ENCODE peak calls at places on chromosomes 7 and 10, in five cellular contexts. Q is Peyer's patch, S is adrenal gland, I is lower lobe of right lung, F is K562. C is an unnamed sample.
A peak's percentile ranks its signal among the peaks of the same experiment; 100 is the strongest.

GRCh38 chr10:3468919-3469638 is 296.5 kb upstream of the PITRM1 start:
- DNase-seq in Q (no peak), S (peak; percentile 53), I (peak; percentile 67), F (no peak), C (peak; percentile 22)

GRCh38 chr7:1567893-1568292 is 1.9 kb downstream of the PSMG3 start:
- DNase-seq in Q (no peak), S (no peak), I (no peak), F (no peak), C (no peak)

GRCh38 chr10:20616918-20617801 is 280.0 kb downstream of the NEBL start:
- DNase-seq in Q (no peak), S (no peak), I (no peak), F (no peak), C (no peak)

GRCh38 chr7:29562307-29562706 is 1.3 kb upstream of the PRR15 start:
- DNase-seq in Q (no peak), S (no peak), I (no peak), F (no peak), C (no peak)

GRCh38 chr10:20330246-20330645 is 514.0 kb downstream of the PLXDC2 start:
- DNase-seq in Q (no peak), S (no peak), I (no peak), F (no peak), C (no peak)

GRCh38 chr10:48227213-48227612 is 47.3 kb downstream of the FRMPD2 start:
- DNase-seq in Q (no peak), S (no peak), I (no peak), F (no peak), C (no peak)

GRCh38 chr10:94623572-94623971 is 60.0 kb upstream of the CYP2C18 start:
- DNase-seq in Q (no peak), S (no peak), I (no peak), F (no peak), C (no peak)

GRCh38 chr10:784759-785538 is 95.5 kb upstream of the DIP2C start:
- DNase-seq in Q (peak; percentile 69), S (peak; percentile 86), I (peak; percentile 57), F (peak; percentile 13), C (no peak)

GRCh38 chr7:80017101-80017500 is 117.5 kb upstream of the GNAI1 start:
- DNase-seq in Q (no peak), S (no peak), I (no peak), F (no peak), C (no peak)

GRCh38 chr7:115662676-115663075 is 367.9 kb downstream of the TFEC start:
- DNase-seq in Q (no peak), S (no peak), I (no peak), F (no peak), C (no peak)

GRCh38 chr10:92381543-92381954 is 90.6 kb downstream of the MARCHF5 start:
- DNase-seq in Q (no peak), S (no peak), I (no peak), F (no peak), C (no peak)

GRCh38 chr7:135335628-135336139 is 102.0 kb downstream of the STRA8 start:
- DNase-seq in Q (peak; percentile 84), S (peak; percentile 58), I (no peak), F (peak; percentile 66), C (peak; percentile 53)

GRCh38 chr10:3666525-3667302 is 118.3 kb downstream of the KLF6 start:
- DNase-seq in Q (peak; percentile 68), S (no peak), I (peak; percentile 73), F (no peak), C (no peak)

GRCh38 chr7:90262438-90262837 is 17.5 kb downstream of the CFAP69 start:
- DNase-seq in Q (no peak), S (no peak), I (no peak), F (peak; percentile 36), C (peak; percentile 48)

GRCh38 chr10:497898-498451 is 191.5 kb downstream of the DIP2C start:
- DNase-seq in Q (peak; percentile 24), S (no peak), I (peak; percentile 27), F (no peak), C (peak; percentile 0)

GRCh38 chr10:115417585-115418265 is 324.6 kb downstream of the ATRNL1 start:
- DNase-seq in Q (peak; percentile 50), S (peak; percentile 29), I (no peak), F (peak; percentile 1), C (peak; percentile 68)

GRCh38 chr10:103895458-103896186 is 22.4 kb downstream of the STN1 start:
- DNase-seq in Q (no peak), S (peak; percentile 63), I (no peak), F (no peak), C (no peak)

GRCh38 chr7:37557810-37558209 is 109.1 kb upstream of the ELMO1 start:
- DNase-seq in Q (no peak), S (no peak), I (no peak), F (no peak), C (no peak)

GRCh38 chr10:80526742-80527141 is 11.0 kb upstream of the SH2D4B start:
- DNase-seq in Q (no peak), S (no peak), I (no peak), F (no peak), C (no peak)

GRCh38 chr7:44072364-44073231 is 7.2 kb upstream of the PGAM2 start:
- DNase-seq in Q (peak; percentile 86), S (peak; percentile 91), I (peak; percentile 70), F (peak; percentile 79), C (no peak)

GRCh38 chr10:104297697-104298660 is 29.0 kb downstream of the GSTO2 start:
- DNase-seq in Q (no peak), S (peak; percentile 46), I (no peak), F (peak; percentile 60), C (no peak)

GRCh38 chr10:46037107-46037900 is 6.9 kb upstream of the NCOA4 start:
- DNase-seq in Q (no peak), S (no peak), I (no peak), F (no peak), C (no peak)

GRCh38 chr7:98681951-98682350 is 64.9 kb downstream of the NPTX2 start:
- DNase-seq in Q (no peak), S (no peak), I (no peak), F (no peak), C (peak; percentile 46)

GRCh38 chr7:139583826-139584553 is 60.5 kb downstream of the CLEC2L start:
- DNase-seq in Q (no peak), S (no peak), I (no peak), F (no peak), C (no peak)

GRCh38 chr7:104584620-104585019 is 256.2 kb downstream of the LHFPL3 start:
- DNase-seq in Q (no peak), S (no peak), I (no peak), F (no peak), C (no peak)

GRCh38 chr7:12943781-12944180 is 256.3 kb downstream of the ARL4A start:
- DNase-seq in Q (no peak), S (no peak), I (no peak), F (no peak), C (no peak)

GRCh38 chr10:60480865-60481563 is 91.3 kb upstream of the ANK3 start:
- DNase-seq in Q (no peak), S (peak; percentile 58), I (no peak), F (no peak), C (no peak)

GRCh38 chr10:103276941-103277712 is at the start of gene INA:
- DNase-seq in Q (no peak), S (no peak), I (no peak), F (no peak), C (peak; percentile 56)

GRCh38 chr10:60901561-60902235 is 42.3 kb downstream of the RHOBTB1 start:
- DNase-seq in Q (no peak), S (peak; percentile 94), I (peak; percentile 51), F (no peak), C (no peak)

DNA sequence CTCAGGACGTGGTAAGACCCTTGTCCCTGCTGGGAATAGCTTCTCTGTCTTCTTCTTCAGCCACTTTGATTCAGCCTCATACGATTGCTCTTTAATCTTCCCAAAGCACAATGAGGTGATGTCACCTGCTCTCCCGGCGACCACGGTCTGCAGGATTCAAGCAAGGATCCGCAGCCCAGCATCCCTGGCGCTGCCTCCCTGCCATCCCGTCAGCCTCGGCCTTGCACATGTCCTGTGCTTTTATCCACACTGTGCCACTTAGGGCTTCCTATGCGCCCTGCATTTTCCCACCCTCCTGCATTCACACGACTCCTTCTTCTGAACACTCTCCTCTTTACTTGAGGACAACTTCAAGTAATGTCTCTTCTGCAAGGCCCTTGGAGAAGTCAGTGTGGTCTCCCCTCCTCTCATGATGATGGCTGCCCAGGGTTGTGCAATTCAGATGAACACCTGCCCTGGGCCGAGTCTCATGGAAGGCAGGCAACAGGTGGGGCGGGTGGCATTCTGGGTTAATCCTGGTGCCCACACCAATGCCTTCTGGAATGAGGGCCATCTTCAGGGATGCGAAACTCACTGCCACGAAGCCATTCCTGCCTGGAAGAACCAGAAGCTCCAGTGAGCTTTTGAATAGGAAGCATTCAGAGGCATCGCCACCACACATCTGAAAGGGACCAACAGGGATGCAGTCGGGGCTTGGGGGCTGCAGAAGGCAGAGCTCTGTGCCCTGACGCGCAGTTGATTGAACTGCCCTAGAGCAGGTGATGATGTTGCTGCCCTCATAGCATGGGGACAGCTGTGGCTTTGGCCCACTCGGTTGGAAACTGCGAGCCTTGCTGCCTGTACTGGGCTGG is 287.5 kb downstream of the GLRX3 start:
- DNase-seq in Q (peak; percentile 26), S (no peak), I (no peak), F (no peak), C (no peak)
- H3K9me3 ChIP-seq in Q (no peaks in the 10 kb centered on the region), S (no peaks in the 10 kb centered on the region), I (no peaks in the 10 kb centered on the region), F (no peaks in the 10 kb centered on the region), C (no peaks in the 10 kb centered on the region)

GRCh38 chr7:157839226-157839625 is 502.4 kb downstream of the DNAJB6 start:
- DNase-seq in Q (no peak), S (no peak), I (no peak), F (no peak), C (no peak)
- H3K9me3 ChIP-seq in Q (no peaks in the 10 kb centered on the region), S (no peaks in the 10 kb centered on the region), I (no peaks in the 10 kb centered on the region), F (peaks cover 10% of the 10 kb centered on the region), C (no peaks in the 10 kb centered on the region)

DNA sequence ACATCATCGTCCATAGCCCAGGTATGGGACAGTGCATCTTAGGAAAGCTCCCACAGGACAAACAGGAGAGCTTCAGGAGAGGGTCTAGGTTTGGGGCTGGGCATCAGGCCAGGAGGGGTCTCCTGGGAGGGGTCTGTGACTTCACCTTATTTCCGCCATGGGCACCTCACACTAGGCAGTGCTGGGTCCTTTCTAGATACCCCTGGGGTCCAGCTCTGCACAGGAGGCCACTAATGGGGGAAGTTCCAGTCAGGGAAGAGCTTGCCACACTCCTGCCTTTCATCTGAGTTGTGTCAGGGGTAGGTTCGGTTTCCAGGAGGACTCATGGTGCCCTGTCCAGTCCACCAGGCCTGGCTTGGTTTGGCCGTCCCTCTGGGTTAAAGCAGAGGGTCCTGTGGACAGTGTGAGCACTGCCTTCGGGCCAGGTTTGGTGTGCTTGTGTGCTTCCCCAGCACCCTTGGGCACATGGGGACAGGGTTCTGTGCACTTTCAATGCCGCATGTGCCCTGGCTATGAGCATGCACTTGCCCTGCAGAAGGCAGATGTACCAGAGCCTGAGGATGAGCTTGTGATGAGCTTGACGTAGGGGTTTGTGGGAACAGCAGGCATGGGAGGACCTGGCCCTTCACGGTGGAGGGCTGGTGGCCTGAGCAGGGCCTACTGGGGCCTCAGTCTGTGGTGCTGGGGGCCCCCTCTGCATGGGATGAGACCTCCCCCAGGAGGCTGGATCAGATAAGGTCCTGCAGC is 377.7 kb upstream of the NUPR2 start:
- DNase-seq in Q (no peak), S (no peak), I (no peak), F (no peak), C (no peak)
- H3K9me3 ChIP-seq in Q (no peaks in the 10 kb centered on the region), S (no peaks in the 10 kb centered on the region), I (peaks cover 32% of the 10 kb centered on the region), F (no peaks in the 10 kb centered on the region), C (no peaks in the 10 kb centered on the region)

DNA sequence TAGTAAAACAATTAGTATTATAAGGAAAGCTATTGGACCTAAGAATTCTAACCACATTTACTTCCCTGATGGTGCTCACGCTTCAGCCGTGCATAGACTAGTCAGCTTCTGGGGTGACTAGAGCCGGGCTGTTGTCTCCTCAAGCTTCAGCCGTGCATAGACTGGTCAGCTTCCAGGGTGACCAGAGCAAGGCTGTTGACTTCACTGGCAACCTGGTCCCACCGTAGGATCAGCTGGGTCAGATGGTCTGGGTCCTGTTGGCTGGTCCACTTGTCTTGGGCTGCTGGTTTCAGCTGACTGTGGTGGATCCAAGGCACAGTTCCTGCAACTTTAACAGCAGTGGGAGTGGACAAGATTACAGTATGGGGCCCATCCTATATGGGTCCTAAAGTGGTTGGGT is 99.4 kb downstream of the TRIM24 start:
- DNase-seq in Q (no peak), S (no peak), I (no peak), F (no peak), C (no peak)
- H3K9me3 ChIP-seq in Q (no peaks in the 10 kb centered on the region), S (peaks cover 19% of the 10 kb centered on the region), I (peaks cover 47% of the 10 kb centered on the region), F (peaks cover 35% of the 10 kb centered on the region), C (peaks cover 4% of the 10 kb centered on the region)

C was measured in MM.1S.